ENCODE peak calls at places on chromosomes 13 and 19, in ten cellular contexts. F, R, U, D, Z, M, B, G, K and I are unnamed samples. For H3K4me1, the result is how much of the 10 kb centered on the place peaks cover.

GRCh38 chr13:112532837-112533745 is 54.9 kb downstream of the TUBGCP3 start:
- DNase-seq in M (no peak), B (peak), U (no peak), G (no peak), F (no peak), R (no peak), Z (no peak), D (no peak), K (no peak), I (no peak)

GRCh38 chr19:311813-312261 is 20.6 kb upstream of the PLPP2 start:
- DNase-seq in Z (no peak), D (peak), B (no peak), G (no peak), R (no peak), M (peak), F (no peak), K (peak), U (no peak), I (no peak)

GRCh38 chr13:106182404-106182803 is 353.1 kb downstream of the EFNB2 start:
- DNase-seq in K (no peak), U (no peak), F (peak), R (peak), Z (no peak), G (peak), B (no peak), D (no peak), M (no peak), I (no peak)

GRCh38 chr13:110045202-110045601 is 258.8 kb upstream of the IRS2 start:
- DNase-seq in B (no peak), K (no peak), Z (no peak), R (no peak), F (no peak), D (no peak), U (no peak), G (no peak), M (no peak), I (no peak)

GRCh38 chr13:28654276-28654675 is 4.7 kb upstream of the POMP start:
- DNase-seq in U (no peak), B (no peak), D (no peak), G (no peak), Z (no peak), F (no peak), M (no peak), K (no peak), R (no peak), I (no peak)

GRCh38 chr19:38105574-38105973 is 118.4 kb downstream of the DPF1 start:
- DNase-seq in K (no peak), U (no peak), R (no peak), Z (no peak), B (no peak), G (no peak), F (no peak), M (no peak), D (no peak), I (no peak)

GRCh38 chr13:94186470-94186869 is 293.0 kb downstream of the DCT start:
- DNase-seq in R (no peak), G (no peak), D (no peak), F (no peak), Z (no peak), K (no peak), B (no peak), U (no peak), M (no peak), I (no peak)

GRCh38 chr19:12837225-12837624 is 1.1 kb upstream of the MAST1 start:
- DNase-seq in D (no peak), R (no peak), B (no peak), M (no peak), G (no peak), F (no peak), K (no peak), Z (no peak), U (no peak), I (no peak)

GRCh38 chr13:31138515-31138914 is 23.2 kb downstream of the HSPH1 start:
- DNase-seq in F (no peak), B (no peak), U (no peak), G (no peak), R (no peak), M (no peak), D (no peak), K (no peak), Z (no peak), I (no peak)

GRCh38 chr13:47639716-47640447 is 361.2 kb downstream of the SUCLA2 start:
- DNase-seq in D (no peak), K (no peak), B (no peak), G (no peak), Z (no peak), F (peak), M (no peak), R (no peak), U (no peak), I (no peak)

GRCh38 chr19:30545752-30546151 is 173.6 kb downstream of the ZNF536 start:
- DNase-seq in Z (no peak), G (no peak), B (no peak), R (no peak), U (no peak), D (no peak), K (peak), F (no peak), M (no peak), I (no peak)

GRCh38 chr13:74040200-74040599 is 94.0 kb downstream of the KLF12 start:
- DNase-seq in M (peak), Z (peak), U (peak), B (no peak), R (peak), K (no peak), F (peak), G (peak), D (no peak), I (no peak)

GRCh38 chr13:111901301-111901905 is 165.5 kb upstream of the SOX1 start:
- DNase-seq in G (no peak), U (no peak), F (peak), B (no peak), K (peak), Z (no peak), R (no peak), D (no peak), M (no peak), I (no peak)

DNA sequence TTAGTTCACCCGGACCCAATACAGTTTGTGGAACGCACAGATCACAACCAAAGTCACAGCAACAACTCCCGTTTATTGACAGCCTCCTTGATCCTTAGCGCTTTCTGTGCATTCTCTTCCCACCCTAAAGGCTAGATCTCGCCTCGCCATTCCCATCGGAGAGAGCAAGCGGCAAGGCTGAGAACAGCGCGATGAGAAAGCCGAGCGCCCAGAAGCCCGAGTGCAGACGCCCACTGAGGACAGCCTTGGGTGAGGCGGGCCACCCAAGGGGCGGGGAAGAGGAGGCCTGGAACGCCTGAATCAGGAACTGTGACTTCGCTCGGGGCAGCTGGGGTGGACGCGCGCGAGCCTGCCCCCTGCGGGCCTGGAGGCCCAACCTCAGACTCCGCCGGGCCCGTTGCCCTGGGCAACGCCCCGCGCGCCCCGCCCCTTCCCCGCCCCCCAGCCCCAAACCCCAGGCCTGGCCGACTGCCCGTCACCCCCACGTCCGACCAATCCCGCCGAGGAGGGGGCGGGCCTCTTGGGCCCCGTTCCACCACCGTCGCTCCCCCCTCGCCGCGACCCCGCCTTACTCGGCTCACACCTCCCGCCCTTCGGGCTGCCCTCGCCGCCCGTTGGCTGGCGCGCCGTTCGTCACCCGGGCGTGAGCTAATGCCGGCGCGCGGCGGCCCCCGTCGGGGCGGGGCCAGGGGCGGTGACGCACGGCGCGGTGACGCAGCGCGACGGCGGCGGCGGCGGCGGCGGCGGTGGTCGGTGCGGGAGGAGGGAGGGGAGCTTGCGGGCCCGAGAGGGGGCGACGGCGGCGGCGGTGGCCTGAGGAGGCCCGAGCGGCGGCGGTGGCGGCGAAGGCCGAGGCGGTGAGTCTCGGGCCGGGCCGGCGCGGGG is at the start of gene SAMD4B:
- DNase-seq in G (peak), K (peak), R (peak), F (peak), D (peak), U (peak), Z (peak), M (peak), B (peak), I (peak)
- H3K4me1 ChIP-seq in G (under half), K (under half), R (under half), F (under half), D (under half), U (under half), Z (under half), M (half or more), B (half or more), I (under half)

GRCh38 chr19:41623360-41623759 is 3.5 kb downstream of the CEACAM4 start:
- DNase-seq in D (no peak), F (no peak), R (no peak), U (no peak), Z (no peak), K (no peak), M (no peak), G (no peak), B (no peak), I (no peak)
- H3K4me3 ChIP-seq in D (no peak), F (no peak), R (no peak), U (no peak), Z (no peak), K (no peak), M (no peak), G (no peak), B (no peak), I (no peak)

DNA sequence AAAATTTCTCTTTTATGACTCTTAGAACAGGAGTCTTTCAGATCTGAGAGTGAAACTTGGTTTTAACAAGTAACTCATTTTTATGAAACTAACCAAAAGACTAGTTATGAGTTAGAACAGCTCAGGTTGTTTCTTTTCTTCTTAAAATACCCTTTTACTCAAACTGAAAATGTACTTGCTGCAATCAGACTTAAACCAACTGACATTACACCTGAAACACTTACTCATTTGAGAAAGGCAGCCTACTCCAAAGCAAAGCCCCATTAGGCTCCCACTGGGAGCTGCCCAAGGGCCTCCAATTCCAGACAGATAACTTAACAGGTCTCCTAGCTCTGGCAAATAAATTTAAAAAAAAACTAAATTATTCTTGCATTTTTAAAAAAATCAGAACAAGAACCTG is 3.6 kb downstream of the FOXO1 start:
- DNase-seq in M (no peak), B (no peak), G (no peak), F (no peak), D (no peak), Z (no peak), R (no peak), K (no peak), U (no peak), I (no peak)
- H3K27ac ChIP-seq in M (peak), B (no peak), G (peak), F (no peak), D (no peak), Z (peak), R (no peak), K (peak), U (no peak), I (peak)

DNA sequence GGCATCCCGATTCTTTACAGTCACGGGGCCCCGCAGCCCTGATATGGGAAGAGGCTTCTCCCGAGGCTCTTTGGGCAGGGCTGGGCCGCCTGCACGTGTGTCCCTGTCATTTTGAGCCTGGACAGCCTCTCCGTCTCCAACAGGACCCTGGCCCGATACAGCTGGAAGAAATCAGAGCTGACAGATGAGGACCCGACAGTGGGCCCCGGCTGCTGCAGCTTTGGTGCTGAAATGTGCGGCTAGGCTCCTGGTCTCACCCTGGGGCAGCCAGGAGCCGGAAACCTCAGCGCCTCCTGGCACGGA is 3.2 kb downstream of the PIAS4 start:
- DNase-seq in K (no peak), M (no peak), U (no peak), B (no peak), F (no peak), R (no peak), D (no peak), Z (no peak), G (no peak), I (peak)
- H3K4me1 ChIP-seq in K (under half), M (half or more), U (under half), B (under half), F (under half), R (under half), D (under half), Z (under half), G (under half), I (under half)

GRCh38 chr19:32165176-32165575 is 180.2 kb upstream of the ZNF507 start:
- DNase-seq in F (no peak), K (no peak), B (no peak), D (no peak), M (no peak), Z (no peak), R (no peak), G (no peak), U (no peak), I (no peak)

GRCh38 chr19:32164384-32164992 is 180.9 kb upstream of the ZNF507 start:
- DNase-seq in Z (no peak), M (no peak), D (no peak), R (no peak), U (no peak), B (no peak), K (no peak), F (no peak), G (no peak), I (no peak)

GRCh38 chr19:32166238-32166637 is 179.2 kb upstream of the ZNF507 start:
- DNase-seq in D (no peak), F (no peak), Z (no peak), K (no peak), M (no peak), G (no peak), R (no peak), B (no peak), U (no peak), I (no peak)

GRCh38 chr19:32168111-32168510 is 177.3 kb upstream of the ZNF507 start:
- DNase-seq in B (no peak), K (no peak), U (no peak), D (no peak), G (no peak), M (no peak), R (no peak), Z (no peak), F (no peak), I (no peak)

GRCh38 chr19:32165750-32166149 is 179.7 kb upstream of the ZNF507 start:
- DNase-seq in U (no peak), F (no peak), G (no peak), B (no peak), Z (no peak), K (no peak), R (no peak), M (no peak), D (no peak), I (no peak)
- H3K4me3 ChIP-seq in U (no peak), F (no peak), G (no peak), B (no peak), Z (no peak), K (no peak), R (no peak), M (no peak), D (no peak), I (no peak)